ENCODE peak calls at places on chromosomes 12 and 14, in four cellular contexts. K, W, S and F are unnamed samples.

GRCh38 chr12:88935856-88936255 is 355.6 kb upstream of the KITLG start:
- DNase-seq in S (no peak), W (no peak), K (no peak), F (no peak)

GRCh38 chr12:89237763-89238162 is 114.5 kb downstream of the DUSP6 start:
- DNase-seq in W (no peak), K (no peak), S (no peak), F (no peak)

GRCh38 chr12:19739195-19739776 is 300.0 kb downstream of the AEBP2 start:
- DNase-seq in W (peak; percentile 40), S (peak; percentile 71), K (peak; percentile 72), F (peak; percentile 75)

GRCh38 chr14:89349196-89350008 is 67.6 kb downstream of the FOXN3 start:
- DNase-seq in W (no peak), S (no peak), K (no peak), F (peak; percentile 59)

GRCh38 chr14:47715330-47715729 is 39.9 kb upstream of the MDGA2 start:
- DNase-seq in S (peak; percentile 23), K (peak; percentile 47), W (peak; percentile 12), F (no peak)

GRCh38 chr14:35402323-35403084 is 2.0 kb downstream of the NFKBIA start:
- DNase-seq in K (peak; percentile 50), W (no peak), S (no peak), F (no peak)

GRCh38 chr14:30005114-30005698 is 77.6 kb upstream of the PRKD1 start:
- DNase-seq in K (peak; percentile 75), S (peak; percentile 60), W (no peak), F (peak; percentile 68)

GRCh38 chr14:72892879-72893635 is 844 bp downstream of the DPF3 start:
- DNase-seq in S (peak; percentile 38), K (peak; percentile 67), W (no peak), F (peak; percentile 26)

GRCh38 chr14:56855891-56856461 is 45.7 kb upstream of the OTX2 start:
- DNase-seq in K (no peak), S (no peak), W (no peak), F (peak; percentile 38)

GRCh38 chr12:46933947-46934346 is 108.2 kb upstream of the SLC38A4 start:
- DNase-seq in K (peak; percentile 78), W (no peak), S (peak; percentile 77), F (peak; percentile 39)

GRCh38 chr12:24760162-24760561 is 188.7 kb downstream of the BCAT1 start:
- DNase-seq in W (no peak), S (no peak), K (no peak), F (no peak)

GRCh38 chr12:93179792-93180191 is 197.9 kb upstream of the NUDT4 start:
- DNase-seq in K (no peak), W (no peak), S (no peak), F (no peak)

GRCh38 chr12:80321653-80322052 is 122.4 kb upstream of the PTPRQ start:
- DNase-seq in S (peak; percentile 80), W (no peak), K (peak; percentile 62), F (peak; percentile 35)

GRCh38 chr12:122182887-122183587 is at the start of gene LRRC43:
- DNase-seq in W (no peak), S (no peak), K (peak; percentile 64), F (peak; percentile 85)

GRCh38 chr12:98916106-98916505 is 271.0 kb downstream of the APAF1 start:
- DNase-seq in K (no peak), W (no peak), S (peak; percentile 62), F (no peak)

GRCh38 chr12:104672501-104673265 is 215.9 kb downstream of the CHST11 start:
- DNase-seq in K (peak; percentile 91), S (peak; percentile 59), W (no peak), F (no peak)

GRCh38 chr12:113157218-113157859 is 7.8 kb downstream of the CFAP73 start:
- DNase-seq in W (no peak), K (no peak), S (no peak), F (no peak)

GRCh38 chr12:53208877-53209463 is 1.9 kb upstream of the ITGB7 start:
- DNase-seq in W (no peak), S (no peak), K (no peak), F (no peak)

GRCh38 chr12:126534495-126534894 is 1469.3 kb downstream of the AACS start:
- DNase-seq in W (no peak), K (no peak), S (no peak), F (no peak)

GRCh38 chr14:104882325-104882973 is 17.4 kb downstream of the CEP170B start:
- DNase-seq in K (no peak), W (peak; percentile 36), S (peak; percentile 82), F (peak; percentile 75)

GRCh38 chr14:38111046-38111445 is 96.7 kb upstream of the SSTR1 start:
- DNase-seq in S (no peak), K (no peak), W (no peak), F (no peak)

GRCh38 chr12:105469701-105470100 is 139.2 kb downstream of the C12orf75 start:
- DNase-seq in S (no peak), W (no peak), K (no peak), F (no peak)

GRCh38 chr12:5985471-5985870 is 40.4 kb upstream of the ANO2 start:
- DNase-seq in S (no peak), K (no peak), W (no peak), F (no peak)

GRCh38 chr14:92408186-92408585 is 85.2 kb downstream of the SLC24A4 start:
- DNase-seq in S (peak; percentile 68), K (peak; percentile 60), W (no peak), F (peak; percentile 48)

GRCh38 chr14:37599527-37600368 is 4.3 kb downstream of the TTC6 start:
- DNase-seq in K (peak; percentile 35), W (no peak), S (peak; percentile 63), F (peak; percentile 40)

GRCh38 chr12:52216807-52217206 is 16.2 kb upstream of the KRT7 start:
- DNase-seq in K (no peak), S (no peak), W (no peak), F (no peak)

GRCh38 chr14:71165121-71165574 is 257.9 kb downstream of the PCNX1 start:
- DNase-seq in S (no peak), W (no peak), K (peak; percentile 52), F (peak; percentile 80)

GRCh38 chr14:64760146-64760755 is 56.0 kb downstream of the PLEKHG3 start:
- DNase-seq in W (peak; percentile 24), K (peak; percentile 52), S (peak; percentile 49), F (peak; percentile 68)

GRCh38 chr14:63933110-63933509 is 80.3 kb downstream of the SYNE2 start:
- DNase-seq in S (no peak), K (no peak), W (no peak), F (no peak)

GRCh38 chr12:27554421-27555186 is 30.6 kb downstream of the PPFIBP1 start:
- DNase-seq in S (no peak), W (no peak), K (peak; percentile 77), F (peak; percentile 35)

GRCh38 chr12:97594236-97594635 is 131.6 kb downstream of the RMST start:
- DNase-seq in K (no peak), W (no peak), S (no peak), F (no peak)

GRCh38 chr12:3931206-3931605 is 58.0 kb upstream of the PARP11 start:
- DNase-seq in W (no peak), K (no peak), S (no peak), F (no peak)

GRCh38 chr12:32896438-32897275 is at the start of gene PKP2:
- DNase-seq in W (peak; percentile 62), S (peak; percentile 93), K (peak; percentile 21), F (peak; percentile 92)

GRCh38 chr14:100019156-100019882 is 45.9 kb upstream of the EVL start:
- DNase-seq in W (no peak), S (no peak), K (no peak), F (peak; percentile 80)

GRCh38 chr14:25431211-25432076 is 381.5 kb upstream of the STXBP6 start:
- DNase-seq in W (no peak), K (peak; percentile 14), S (peak; percentile 23), F (peak; percentile 59)

GRCh38 chr12:94262228-94263010 is 114.0 kb downstream of the PLXNC1 start:
- DNase-seq in S (peak; percentile 62), K (peak; percentile 99), W (peak; percentile 12), F (peak; percentile 91)

GRCh38 chr12:4700621-4701026 is 19.6 kb upstream of the GALNT8 start:
- DNase-seq in W (no peak), K (no peak), S (no peak), F (peak; percentile 22)

GRCh38 chr12:79326225-79326624 is 364.5 kb downstream of the PAWR start:
- DNase-seq in K (no peak), S (no peak), W (no peak), F (no peak)

GRCh38 chr14:53741379-53742225 is 215.0 kb downstream of the BMP4 start:
- DNase-seq in K (no peak), W (no peak), S (no peak), F (no peak)
- H3K27ac ChIP-seq in K (no peak overlapping the region), W (peak overlapping the region; percentile 16), S (no peak overlapping the region), F (no peak overlapping the region)

DNA sequence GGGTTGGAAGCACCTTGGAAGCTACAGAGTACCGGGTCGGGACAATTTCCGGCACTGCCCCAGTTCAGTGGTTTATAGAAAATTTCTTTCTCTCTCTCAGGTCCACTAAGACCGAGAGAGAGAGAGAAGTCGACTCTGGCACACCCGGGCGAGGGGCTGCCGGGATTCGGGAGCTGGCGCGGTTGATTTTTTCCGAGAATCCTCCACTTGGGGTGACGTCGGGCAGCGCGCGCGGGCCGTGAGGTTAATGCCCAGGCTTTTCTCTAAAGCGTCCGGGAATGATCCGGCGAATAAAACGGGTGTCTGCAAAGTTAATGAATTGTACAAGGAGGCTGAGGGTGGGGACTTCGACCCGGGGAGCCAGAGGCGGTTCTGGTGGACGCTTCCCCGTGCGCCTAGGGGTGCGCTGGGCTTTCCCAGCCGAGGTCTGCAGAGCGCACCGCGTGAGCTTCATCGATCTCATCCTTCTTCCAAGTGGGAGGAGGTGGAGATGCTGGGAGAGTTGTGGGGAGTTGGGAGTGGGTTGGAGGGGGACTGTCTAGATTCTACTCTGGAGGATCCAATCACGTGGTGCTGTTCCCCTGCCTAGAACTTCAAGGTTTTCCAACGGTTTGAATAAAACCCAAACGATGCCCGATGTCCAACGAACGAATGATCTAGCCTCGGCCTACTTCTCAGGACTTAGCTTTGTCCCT is 51.9 kb upstream of the TBX3 start:
- DNase-seq in W (no peak), S (no peak), K (no peak), F (no peak)
- TF ChIP-seq EZH2phosphoT487 in W (no peak), S (no peak), K (no peak), F (no peak)

DNA sequence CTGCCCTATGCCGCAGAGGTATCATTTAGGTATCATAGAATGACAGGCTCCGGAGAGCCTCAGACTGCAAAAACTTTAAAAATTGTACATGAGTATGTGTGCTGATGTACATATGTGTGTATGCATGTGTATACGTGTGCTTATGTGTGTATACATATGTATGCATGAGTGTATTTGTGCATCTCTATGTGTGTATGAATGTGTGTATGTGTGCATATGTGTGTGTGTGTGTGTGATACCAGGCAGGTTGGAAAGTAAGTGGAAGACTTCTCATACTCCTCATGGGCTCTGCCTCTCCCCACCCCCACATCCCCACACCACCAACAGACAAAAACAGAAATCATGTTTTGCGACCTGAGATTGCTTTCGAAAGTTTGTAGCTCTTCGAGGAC is 621 bp upstream of the TMEM117 start:
- DNase-seq in S (no peak), K (no peak), W (no peak), F (no peak)
- H3K27ac ChIP-seq in S (peak overlapping the region; percentile 41), K (peak overlapping the region; percentile 91), W (peak overlapping the region; percentile 65), F (peak overlapping the region; percentile 100)

DNA sequence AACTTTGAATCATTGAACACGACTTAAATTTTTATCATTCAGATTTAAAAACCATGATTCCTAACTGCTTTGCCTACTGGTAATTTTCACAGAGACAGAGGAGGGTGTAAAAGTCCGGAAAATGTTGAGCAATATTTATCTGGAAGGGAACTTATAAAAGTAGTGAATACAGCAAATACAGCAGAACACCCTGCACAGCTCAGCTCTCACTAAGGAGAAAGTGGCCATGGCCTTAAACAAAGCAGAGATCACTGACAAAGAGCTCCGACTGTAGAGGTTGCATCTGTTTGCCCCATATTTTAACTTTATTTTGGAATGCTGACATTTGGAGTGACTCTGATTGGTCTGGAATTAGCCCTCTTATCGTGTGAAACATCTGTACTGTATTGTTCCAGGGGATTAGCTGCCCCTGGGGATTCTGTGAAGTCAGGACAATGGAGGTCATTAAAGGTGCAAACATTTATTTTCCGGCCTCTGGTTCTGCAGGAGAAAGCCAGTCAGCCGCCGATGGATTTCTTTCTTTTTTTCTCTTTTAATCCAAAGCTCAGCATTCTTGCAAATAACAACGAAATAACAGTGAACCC is 1275.6 kb upstream of the FLRT2 start:
- DNase-seq in W (no peak), K (no peak), S (no peak), F (peak; percentile 16)
- TF ChIP-seq EZH2phosphoT487 in W (no peak), K (no peak), S (no peak), F (no peak)